ENCODE peak calls at places on chromosomes 3 and 15, in six cellular contexts. O is stomach, I is A549, W is tibial nerve, J is suprapubic skin, P is sigmoid colon. E is an unnamed sample.
A peak's percentile ranks its signal among the peaks of the same experiment; 100 is the strongest.

GRCh38 chr3:123765475-123766166 is 118.5 kb downstream of the MYLK start:
- DNase-seq in O (no peak), I (no peak), W (no peak), J (no peak), P (no peak), E (no peak)

GRCh38 chr3:108472011-108472591 is 38.3 kb downstream of the MYH15 start:
- DNase-seq in O (no peak), I (peak; percentile 73), W (no peak), J (no peak), P (no peak), E (no peak)

GRCh38 chr3:107361633-107362032 is 15.6 kb upstream of the CCDC54 start:
- DNase-seq in O (no peak), I (no peak), W (no peak), J (no peak), P (no peak), E (no peak)

GRCh38 chr15:37616215-37616614 is 318.2 kb upstream of the TMCO5A start:
- DNase-seq in O (no peak), I (no peak), W (no peak), J (no peak), P (no peak), E (no peak)

GRCh38 chr15:48358229-48358641 is 27.0 kb downstream of the DUT start:
- DNase-seq in O (no peak), I (peak; percentile 24), W (no peak), J (no peak), P (no peak), E (no peak)

GRCh38 chr15:39621210-39621609 is 40.3 kb downstream of the THBS1 start:
- DNase-seq in O (no peak), I (no peak), W (no peak), J (no peak), P (no peak), E (no peak)

GRCh38 chr3:129837057-129837631 is 56.4 kb downstream of the TMCC1 start:
- DNase-seq in O (no peak), I (peak; percentile 29), W (no peak), J (no peak), P (no peak), E (no peak)

GRCh38 chr15:67510597-67511225 is 10.2 kb upstream of the C15orf61 start:
- DNase-seq in O (no peak), I (no peak), W (no peak), J (no peak), P (no peak), E (no peak)

GRCh38 chr3:14806641-14807263 is 12.0 kb upstream of the FGD5 start:
- DNase-seq in O (no peak), I (no peak), W (no peak), J (no peak), P (no peak), E (no peak)

GRCh38 chr15:40146037-40146436 is 14.8 kb upstream of the BUB1B start:
- DNase-seq in O (no peak), I (peak; percentile 23), W (no peak), J (no peak), P (no peak), E (no peak)

GRCh38 chr3:39819517-39820298 is 10.3 kb downstream of the MYRIP start:
- DNase-seq in O (no peak), I (no peak), W (no peak), J (no peak), P (no peak), E (no peak)

GRCh38 chr15:60704129-60704528 is 225.2 kb upstream of the ICE2 start:
- DNase-seq in O (no peak), I (no peak), W (no peak), J (no peak), P (no peak), E (peak; percentile 49)

GRCh38 chr3:3998140-3998977 is 199.1 kb downstream of the LRRN1 start:
- DNase-seq in O (no peak), I (peak; percentile 58), W (no peak), J (no peak), P (no peak), E (no peak)

GRCh38 chr3:33786565-33787327 is 11.7 kb upstream of the PDCD6IP start:
- DNase-seq in O (no peak), I (no peak), W (no peak), J (no peak), P (no peak), E (no peak)

GRCh38 chr3:18378218-18378617 is 46.9 kb downstream of the SATB1 start:
- DNase-seq in O (no peak), I (no peak), W (no peak), J (no peak), P (no peak), E (no peak)

GRCh38 chr3:82474711-82475110 is 713.3 kb upstream of the GBE1 start:
- DNase-seq in O (no peak), I (peak; percentile 16), W (no peak), J (no peak), P (no peak), E (no peak)

GRCh38 chr15:64702816-64703631 is 72.4 kb downstream of the RBPMS2 start:
- DNase-seq in O (peak; percentile 98), I (peak; percentile 93), W (peak; percentile 97), J (peak; percentile 98), P (peak; percentile 98), E (peak; percentile 98)
- TF ChIP-seq EP300 in O (no peak), I (no peak), W (peak; percentile 31), J (no peak), P (peak; percentile 42), E (peak; percentile 2)

DNA sequence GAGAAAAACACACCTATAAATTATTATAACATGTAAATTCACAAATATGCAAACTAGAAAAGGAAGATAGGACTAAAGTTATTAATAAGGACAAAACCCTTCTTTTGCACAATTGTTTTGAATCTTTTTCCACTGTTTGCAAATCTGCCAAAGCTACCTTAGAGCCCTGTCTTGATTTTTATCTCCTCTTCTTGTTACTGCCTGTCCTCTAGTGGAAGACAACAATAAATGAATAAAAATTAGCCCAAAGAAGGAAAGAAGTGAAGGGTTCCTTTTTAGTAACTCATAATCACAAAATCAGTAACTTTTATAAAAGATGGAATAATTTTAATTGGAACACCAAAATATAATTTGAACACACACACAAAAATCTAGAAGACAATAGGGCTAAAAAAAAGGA is 2.7 kb downstream of the CD200R1 start:
- DNase-seq in O (no peak), I (no peak), W (no peak), J (no peak), P (no peak), E (no peak)
- H3K4me3 ChIP-seq in O (no peak overlapping the region), I (no peak overlapping the region), W (no peak overlapping the region), J (peak overlapping the region; percentile 23), P (no peak overlapping the region), E (no peak overlapping the region)

GRCh38 chr3:143183668-143183970 is 64.0 kb downstream of the CHST2 start:
- DNase-seq in O (no peak), I (no peak), W (no peak), J (no peak), P (no peak), E (no peak)
- TF ChIP-seq EP300 in O (no peak), I (no peak), W (no peak), J (no peak), P (no peak), E (no peak)

DNA sequence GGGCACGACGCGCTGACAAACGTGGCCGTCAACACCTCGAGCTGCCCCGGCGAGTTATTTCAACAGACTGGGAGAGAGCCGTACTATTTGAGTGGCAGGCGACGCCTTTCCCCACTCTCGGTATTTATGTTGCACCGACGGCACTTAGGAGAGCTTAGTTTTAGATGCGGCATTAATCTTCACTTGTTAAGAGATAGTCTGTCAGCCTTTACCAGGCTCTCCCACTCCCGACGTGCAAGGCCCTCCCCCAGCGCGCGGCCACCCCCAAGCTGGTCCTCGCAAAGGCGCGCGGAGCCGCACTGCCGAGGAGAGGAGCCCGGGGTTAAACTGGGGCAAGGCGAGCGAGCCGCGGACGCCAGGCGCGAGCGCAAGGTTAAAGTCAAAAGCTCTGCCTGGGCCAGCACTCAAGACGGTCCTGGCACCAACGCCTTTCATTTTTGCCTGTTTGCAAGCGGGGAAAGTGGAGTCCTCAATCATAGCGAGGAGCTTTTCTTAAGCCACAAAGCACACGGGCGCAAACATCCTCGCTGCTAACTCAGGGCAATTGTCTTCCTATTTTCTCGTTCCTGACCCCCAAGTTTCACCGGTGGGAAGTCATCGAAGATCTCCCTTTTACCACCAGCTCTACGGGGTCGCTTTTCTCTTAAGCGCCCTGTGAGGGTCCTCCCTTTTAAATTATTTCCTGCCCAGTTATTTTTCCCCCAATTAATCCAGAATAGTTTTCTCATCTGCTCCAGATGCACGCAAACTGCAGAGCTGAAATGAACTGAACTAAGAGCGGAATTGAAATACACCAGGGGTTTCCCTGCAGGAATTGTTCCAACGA is 86.6 kb downstream of the NR2F2 start:
- DNase-seq in O (peak; percentile 60), I (peak; percentile 14), W (no peak), J (no peak), P (no peak), E (no peak)
- H3K4me3 ChIP-seq in O (peak overlapping the region; percentile 59), I (peak overlapping the region; percentile 31), W (peak overlapping the region; percentile 71), J (peak overlapping the region; percentile 45), P (no peak overlapping the region), E (no peak overlapping the region)

GRCh38 chr3:127789051-127789450 is 33.3 kb downstream of the MGLL start:
- DNase-seq in O (no peak), I (no peak), W (no peak), J (no peak), P (peak; percentile 62), E (no peak)

GRCh38 chr3:127787556-127787955 is 34.8 kb downstream of the MGLL start:
- DNase-seq in O (no peak), I (no peak), W (no peak), J (no peak), P (peak; percentile 76), E (no peak)

GRCh38 chr3:127787071-127787490 is 35.2 kb downstream of the MGLL start:
- DNase-seq in O (no peak), I (no peak), W (no peak), J (peak; percentile 74), P (peak; percentile 95), E (peak; percentile 38)

GRCh38 chr3:127788436-127788835 is 33.9 kb downstream of the MGLL start:
- DNase-seq in O (no peak), I (no peak), W (no peak), J (no peak), P (peak; percentile 61), E (no peak)

DNA sequence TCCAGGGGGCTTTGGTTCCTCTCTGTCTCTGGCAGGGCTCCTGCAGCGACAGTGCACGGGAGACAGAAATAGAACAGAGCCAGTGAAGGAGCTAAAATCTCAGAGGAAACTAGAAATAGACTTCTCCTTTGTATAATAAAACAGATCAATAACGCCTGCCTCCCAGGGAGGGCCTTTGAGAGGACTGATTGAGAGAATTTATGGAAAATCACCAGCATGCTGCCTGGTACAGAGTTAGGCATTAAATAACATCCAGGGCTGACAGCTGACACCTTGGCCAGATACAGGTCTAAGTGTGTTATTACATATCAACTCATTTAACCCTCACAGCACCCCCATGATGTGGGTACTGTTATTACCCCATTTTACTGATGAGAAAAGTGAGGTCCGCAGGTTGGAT is 34.3 kb downstream of the MGLL start:
- DNase-seq in O (no peak), I (no peak), W (no peak), J (no peak), P (no peak), E (no peak)
- TF ChIP-seq EP300 in O (no peak), I (no peak), W (no peak), J (no peak), P (no peak), E (no peak)

GRCh38 chr3:36923981-36924747 is 20.7 kb downstream of the TRANK1 start:
- DNase-seq in O (no peak), I (no peak), W (no peak), J (no peak), P (no peak), E (no peak)
- H3K4me3 ChIP-seq in O (no peak overlapping the region), I (no peak overlapping the region), W (no peak overlapping the region), J (no peak overlapping the region), P (no peak overlapping the region), E (no peak overlapping the region)

GRCh38 chr3:79653242-79653830 is 114.5 kb downstream of the ROBO1 start:
- DNase-seq in O (no peak), I (no peak), W (no peak), J (no peak), P (no peak), E (no peak)
- TF ChIP-seq EP300 in O (no peak), I (no peak), W (no peak), J (no peak), P (no peak), E (no peak)